ENCODE peak calls at places on chromosomes 3 and 15, in five cellular contexts. D, O, T, Z and W are unnamed samples.

GRCh38 chr15:56794150-56794922 is 61.0 kb upstream of the ZNF280D start:
- DNase-seq in D (no peak), O (no peak), T (no peak), Z (no peak), W (no peak)

GRCh38 chr3:197597335-197597734 is 41.6 kb upstream of the BDH1 start:
- DNase-seq in D (no peak), O (no peak), T (no peak), Z (no peak), W (no peak)

GRCh38 chr15:40421246-40422157 is 15.9 kb downstream of the IVD start:
- DNase-seq in D (peak), O (peak), T (peak), Z (peak), W (peak)

GRCh38 chr3:134809412-134810051 is 14.5 kb downstream of the EPHB1 start:
- DNase-seq in D (no peak), O (no peak), T (no peak), Z (no peak), W (no peak)

GRCh38 chr15:90818251-90819210 is 49.9 kb upstream of the FURIN start:
- DNase-seq in D (no peak), O (no peak), T (peak), Z (no peak), W (peak)

GRCh38 chr3:126436826-126437717 is 38.6 kb downstream of the ZXDC start:
- DNase-seq in D (peak), O (no peak), T (no peak), Z (no peak), W (peak)

GRCh38 chr15:63712828-63713520 is 115.8 kb downstream of the FBXL22 start:
- DNase-seq in D (no peak), O (no peak), T (no peak), Z (no peak), W (no peak)

GRCh38 chr3:111012388-111013248 is 59.0 kb upstream of the NECTIN3 start:
- DNase-seq in D (no peak), O (no peak), T (peak), Z (peak), W (no peak)